ENCODE peak calls at places on chromosome 21, in four cellular contexts. Y is K562, O is HepG2, H is GM12878. M is an unnamed sample.

GRCh38 chr21:26087223-26087918 is 83.2 kb downstream of the APP start:
- DNase-seq in Y (no peak), O (no peak), H (no peak), M (no peak)

GRCh38 chr21:35563885-35564451 is 496.4 kb downstream of the SETD4 start:
- DNase-seq in Y (no peak), O (no peak), H (no peak), M (no peak)

GRCh38 chr21:36639769-36640168 is 59.1 kb upstream of the SIM2 start:
- DNase-seq in Y (no peak), O (no peak), H (no peak), M (no peak)

GRCh38 chr21:31687108-31687507 is 27.6 kb downstream of the SOD1 start:
- DNase-seq in Y (no peak), O (no peak), H (no peak), M (no peak)

GRCh38 chr21:34122047-34122446 is 48.7 kb downstream of the MRPS6 start:
- DNase-seq in Y (no peak), O (no peak), H (no peak), M (no peak)

GRCh38 chr21:20999567-21000169 is 1.5 kb downstream of the NCAM2 start:
- DNase-seq in Y (peak), O (peak), H (no peak), M (peak)

GRCh38 chr21:31777857-31778256 is 45.9 kb upstream of the SCAF4 start:
- DNase-seq in Y (no peak), O (no peak), H (no peak), M (no peak)

GRCh38 chr21:19507682-19508260 is 1104.2 kb upstream of the TMPRSS15 start:
- DNase-seq in Y (peak), O (no peak), H (no peak), M (no peak)

GRCh38 chr21:28742527-28742926 is 250.2 kb downstream of the LTN1 start:
- DNase-seq in Y (no peak), O (no peak), H (no peak), M (no peak)
- TF ChIP-seq ESRRA in Y (no peak), O (no peak), H (no peak), M (no peak)

GRCh38 chr21:42460391-42461184 is 35.4 kb downstream of the RSPH1 start:
- DNase-seq in Y (no peak), O (no peak), H (peak), M (no peak)
- TF ChIP-seq TCF7 in Y (no peak), O (no peak), H (no peak), M (no peak)

GRCh38 chr21:43867332-43867703 is 2.3 kb downstream of the AGPAT3 start:
- DNase-seq in Y (no peak), O (no peak), H (no peak), M (no peak)

GRCh38 chr21:43866233-43866632 is 1.2 kb downstream of the AGPAT3 start:
- DNase-seq in Y (peak), O (no peak), H (no peak), M (no peak)

GRCh38 chr21:43865471-43866181 is 603 bp downstream of the AGPAT3 start:
- DNase-seq in Y (peak), O (no peak), H (no peak), M (no peak)

GRCh38 chr21:43867936-43868335 is 2.9 kb downstream of the AGPAT3 start:
- DNase-seq in Y (no peak), O (peak), H (no peak), M (no peak)

DNA sequence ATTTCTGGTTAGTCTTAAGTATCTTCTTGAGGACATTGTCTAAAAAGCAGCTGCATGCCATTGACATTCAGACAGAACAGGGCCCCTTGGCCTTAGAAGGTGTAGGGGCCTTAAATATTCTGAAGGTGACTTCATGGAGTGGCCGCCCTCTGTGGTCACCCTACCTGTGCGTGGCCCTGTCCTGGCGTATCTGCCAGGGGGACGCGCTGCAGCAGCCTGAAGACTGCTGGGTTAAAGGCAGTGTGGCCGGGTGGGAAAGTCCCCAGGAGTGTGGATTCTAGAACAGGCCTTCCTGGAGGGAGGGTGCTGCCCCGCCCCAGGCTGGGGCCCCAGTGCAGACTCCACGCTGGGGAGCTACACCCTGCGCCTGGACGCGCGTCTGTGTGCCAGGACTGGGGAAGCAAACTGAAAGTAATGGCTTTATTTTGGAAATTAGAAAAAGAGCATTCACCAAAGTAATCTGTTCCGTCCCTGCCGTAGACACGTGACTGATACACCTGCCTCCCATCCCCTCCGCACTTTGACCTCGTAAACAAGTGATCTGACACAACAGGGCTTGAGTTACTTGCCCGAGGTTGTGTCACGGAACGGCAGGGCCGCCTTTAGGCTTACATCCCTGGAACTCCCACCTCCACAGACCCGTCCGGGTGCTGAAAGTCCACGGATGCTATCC is 1.8 kb downstream of the AGPAT3 start:
- DNase-seq in Y (peak), O (peak), H (peak), M (no peak)
- TF ChIP-seq USF2 in Y (peak), O (peak), H (no peak), M (no peak)

DNA sequence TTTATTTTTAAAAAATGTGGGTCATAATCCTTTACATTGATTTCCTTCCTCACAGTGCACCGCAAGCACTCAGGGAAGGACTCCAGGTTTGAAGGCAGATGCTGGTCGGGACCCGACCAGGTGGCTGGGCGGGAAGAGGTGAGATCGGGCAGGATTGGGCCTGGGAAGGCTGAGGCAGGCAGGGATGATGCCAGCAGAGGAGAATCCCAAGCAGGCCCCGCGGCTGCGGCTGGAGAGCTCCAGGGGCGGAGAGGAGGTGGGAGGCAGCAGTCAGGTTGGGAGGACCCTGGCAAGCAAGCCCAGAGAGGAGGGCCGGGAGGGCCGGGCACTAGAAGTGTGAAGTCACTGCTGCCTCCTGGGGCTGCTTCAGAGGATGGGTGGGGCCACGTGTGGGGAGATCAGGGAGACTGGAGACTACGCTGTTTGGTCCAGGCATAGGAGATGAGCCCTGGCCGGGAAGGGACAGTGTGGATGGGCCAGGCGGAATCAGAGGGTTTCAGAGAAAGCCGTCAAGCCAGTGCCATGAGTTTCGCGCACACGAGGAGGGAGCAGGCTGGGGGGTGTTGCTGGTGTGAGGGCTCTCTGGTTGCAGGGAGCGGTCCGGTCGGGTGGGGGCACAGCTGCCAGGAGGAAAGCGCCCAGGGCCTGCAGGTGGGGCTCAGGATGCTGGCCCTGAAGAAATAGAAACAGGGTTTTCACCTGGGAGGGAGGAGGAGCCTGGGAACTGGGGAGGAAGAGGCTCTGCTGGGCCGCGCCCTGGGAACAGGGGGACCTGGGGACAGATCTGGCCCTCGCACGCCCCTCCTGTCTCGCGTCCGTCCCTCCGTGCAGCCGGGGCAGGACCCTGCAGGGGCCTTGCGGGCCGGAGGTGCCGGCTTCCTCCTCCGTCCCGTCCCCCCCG is 890 bp upstream of the COL18A1 start:
- DNase-seq in Y (no peak), O (no peak), H (no peak), M (peak)
- TF ChIP-seq ESRRA in Y (no peak), O (no peak), H (no peak), M (no peak)

M was measured in WTC11.